ENCODE peak calls at places on chromosomes 12 and 14, in ten cellular contexts. One of them, this sample, is unnamed.

GRCh38 chr14:101717663-101718490 is 43.6 kb upstream of the PPP2R5C start:
- DNase-seq in fibroblast of pulmonary artery: no peak
- DNase-seq in H9: no peak
- DNase-seq in HFF-Myc: no peak
- DNase-seq in GM13977: no peak
- DNase-seq in AG04450: no peak
- DNase-seq in MM.1S: no peak
- DNase-seq in psoas muscle: no peak
- DNase-seq in AG04449: no peak
- DNase-seq in heart right ventricle: no peak
- DNase-seq in this sample: peak

GRCh38 chr12:109736552-109737108 is 23.0 kb downstream of the FAM222A start:
- DNase-seq in fibroblast of pulmonary artery: peak
- DNase-seq in H9: peak
- DNase-seq in HFF-Myc: peak
- DNase-seq in GM13977: no peak
- DNase-seq in AG04450: no peak
- DNase-seq in MM.1S: no peak
- DNase-seq in psoas muscle: peak
- DNase-seq in AG04449: no peak
- DNase-seq in heart right ventricle: peak
- DNase-seq in this sample: no peak

GRCh38 chr12:7695159-7695930 is at the start of gene GDF3:
- DNase-seq in fibroblast of pulmonary artery: peak
- DNase-seq in H9: no peak
- DNase-seq in HFF-Myc: no peak
- DNase-seq in GM13977: no peak
- DNase-seq in AG04450: no peak
- DNase-seq in MM.1S: no peak
- DNase-seq in psoas muscle: no peak
- DNase-seq in AG04449: no peak
- DNase-seq in heart right ventricle: no peak
- DNase-seq in this sample: no peak

GRCh38 chr12:130832561-130833209 is 6.4 kb downstream of the STX2 start:
- DNase-seq in fibroblast of pulmonary artery: peak
- DNase-seq in H9: peak
- DNase-seq in HFF-Myc: no peak
- DNase-seq in GM13977: no peak
- DNase-seq in AG04450: no peak
- DNase-seq in MM.1S: no peak
- DNase-seq in psoas muscle: peak
- DNase-seq in AG04449: no peak
- DNase-seq in heart right ventricle: no peak
- DNase-seq in this sample: no peak

GRCh38 chr12:115979851-115980250 is 297.6 kb downstream of the MED13L start:
- DNase-seq in fibroblast of pulmonary artery: no peak
- DNase-seq in H9: no peak
- DNase-seq in HFF-Myc: no peak
- DNase-seq in GM13977: no peak
- DNase-seq in AG04450: no peak
- DNase-seq in MM.1S: no peak
- DNase-seq in psoas muscle: no peak
- DNase-seq in AG04449: no peak
- DNase-seq in heart right ventricle: no peak
- DNase-seq in this sample: no peak

GRCh38 chr12:47736877-47737676 is 11.8 kb upstream of the ENDOU start:
- DNase-seq in fibroblast of pulmonary artery: peak
- DNase-seq in H9: peak
- DNase-seq in HFF-Myc: peak
- DNase-seq in GM13977: no peak
- DNase-seq in AG04450: peak
- DNase-seq in MM.1S: no peak
- DNase-seq in psoas muscle: peak
- DNase-seq in AG04449: no peak
- DNase-seq in heart right ventricle: peak
- DNase-seq in this sample: no peak

GRCh38 chr14:20327005-20327869 is 5.8 kb downstream of the CCNB1IP1 start:
- DNase-seq in fibroblast of pulmonary artery: peak
- DNase-seq in H9: no peak
- DNase-seq in HFF-Myc: peak
- DNase-seq in GM13977: peak
- DNase-seq in AG04450: peak
- DNase-seq in MM.1S: peak
- DNase-seq in psoas muscle: no peak
- DNase-seq in AG04449: no peak
- DNase-seq in heart right ventricle: no peak
- DNase-seq in this sample: peak

GRCh38 chr14:91830777-91831176 is 36.6 kb downstream of the TC2N start:
- DNase-seq in fibroblast of pulmonary artery: no peak
- DNase-seq in H9: peak
- DNase-seq in HFF-Myc: no peak
- DNase-seq in GM13977: no peak
- DNase-seq in AG04450: no peak
- DNase-seq in MM.1S: no peak
- DNase-seq in psoas muscle: no peak
- DNase-seq in AG04449: no peak
- DNase-seq in heart right ventricle: no peak
- DNase-seq in this sample: no peak

DNA sequence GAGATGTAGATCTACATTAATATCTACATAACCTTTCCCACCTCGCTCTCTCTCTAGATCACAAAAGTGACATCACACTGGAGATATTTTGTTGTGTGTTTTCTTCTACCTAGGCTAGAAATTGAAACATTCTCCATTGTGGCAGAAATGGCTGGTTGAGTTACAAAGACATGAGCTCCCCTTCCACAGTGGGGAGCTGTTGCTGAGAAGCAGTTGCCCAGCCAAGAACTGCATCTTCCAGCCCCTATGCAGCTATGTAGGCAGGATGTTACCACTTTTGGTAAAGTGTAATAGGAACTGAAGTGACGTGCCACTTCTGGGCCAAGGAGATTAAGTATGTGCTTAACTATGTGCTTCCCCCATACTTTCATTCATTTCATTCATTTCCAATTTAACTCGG is 138.7 kb upstream of the E2F7 start:
- DNase-seq in fibroblast of pulmonary artery: peak
- DNase-seq in H9: peak
- DNase-seq in HFF-Myc: no peak
- DNase-seq in GM13977: no peak
- DNase-seq in AG04450: no peak
- DNase-seq in MM.1S: no peak
- DNase-seq in psoas muscle: no peak
- DNase-seq in AG04449: no peak
- DNase-seq in heart right ventricle: no peak
- DNase-seq in this sample: no peak
- TF ChIP-seq CTCF in fibroblast of pulmonary artery: peak
- TF ChIP-seq CTCF in H9: peak
- TF ChIP-seq CTCF in HFF-Myc: peak
- TF ChIP-seq CTCF in GM13977: peak
- TF ChIP-seq CTCF in AG04450: no peak
- TF ChIP-seq CTCF in MM.1S: no peak
- TF ChIP-seq CTCF in psoas muscle: no peak
- TF ChIP-seq CTCF in AG04449: no peak
- TF ChIP-seq CTCF in heart right ventricle: no peak
- TF ChIP-seq CTCF in this sample: no peak

GRCh38 chr14:75660630-75661498 is at the start of the genes ERG28 and TTLL5:
- DNase-seq in fibroblast of pulmonary artery: peak
- DNase-seq in H9: peak
- DNase-seq in HFF-Myc: peak
- DNase-seq in GM13977: peak
- DNase-seq in AG04450: peak
- DNase-seq in MM.1S: peak
- DNase-seq in psoas muscle: peak
- DNase-seq in AG04449: peak
- DNase-seq in heart right ventricle: peak
- DNase-seq in this sample: peak
- TF ChIP-seq CTCF in fibroblast of pulmonary artery: no peak
- TF ChIP-seq CTCF in H9: no peak
- TF ChIP-seq CTCF in HFF-Myc: no peak
- TF ChIP-seq CTCF in GM13977: no peak
- TF ChIP-seq CTCF in AG04450: no peak
- TF ChIP-seq CTCF in MM.1S: no peak
- TF ChIP-seq CTCF in psoas muscle: no peak
- TF ChIP-seq CTCF in AG04449: no peak
- TF ChIP-seq CTCF in heart right ventricle: no peak
- TF ChIP-seq CTCF in this sample: no peak

GRCh38 chr14:34501004-34501580 is 38.4 kb downstream of the EAPP start:
- DNase-seq in fibroblast of pulmonary artery: no peak
- DNase-seq in H9: no peak
- DNase-seq in HFF-Myc: no peak
- DNase-seq in GM13977: no peak
- DNase-seq in AG04450: no peak
- DNase-seq in MM.1S: no peak
- DNase-seq in psoas muscle: no peak
- DNase-seq in AG04449: no peak
- DNase-seq in heart right ventricle: no peak
- DNase-seq in this sample: no peak

GRCh38 chr14:34498684-34499412 is 36.8 kb upstream of the SPTSSA start:
- DNase-seq in fibroblast of pulmonary artery: peak
- DNase-seq in H9: peak
- DNase-seq in HFF-Myc: peak
- DNase-seq in GM13977: peak
- DNase-seq in AG04450: no peak
- DNase-seq in MM.1S: no peak
- DNase-seq in psoas muscle: no peak
- DNase-seq in AG04449: no peak
- DNase-seq in heart right ventricle: no peak
- DNase-seq in this sample: peak

GRCh38 chr14:34501997-34502396 is 37.5 kb downstream of the EAPP start:
- DNase-seq in fibroblast of pulmonary artery: peak
- DNase-seq in H9: no peak
- DNase-seq in HFF-Myc: no peak
- DNase-seq in GM13977: no peak
- DNase-seq in AG04450: no peak
- DNase-seq in MM.1S: no peak
- DNase-seq in psoas muscle: no peak
- DNase-seq in AG04449: no peak
- DNase-seq in heart right ventricle: no peak
- DNase-seq in this sample: no peak

GRCh38 chr14:34496007-34496678 is 34.1 kb upstream of the SPTSSA start:
- DNase-seq in fibroblast of pulmonary artery: peak
- DNase-seq in H9: no peak
- DNase-seq in HFF-Myc: no peak
- DNase-seq in GM13977: no peak
- DNase-seq in AG04450: no peak
- DNase-seq in MM.1S: no peak
- DNase-seq in psoas muscle: peak
- DNase-seq in AG04449: no peak
- DNase-seq in heart right ventricle: peak
- DNase-seq in this sample: no peak

DNA sequence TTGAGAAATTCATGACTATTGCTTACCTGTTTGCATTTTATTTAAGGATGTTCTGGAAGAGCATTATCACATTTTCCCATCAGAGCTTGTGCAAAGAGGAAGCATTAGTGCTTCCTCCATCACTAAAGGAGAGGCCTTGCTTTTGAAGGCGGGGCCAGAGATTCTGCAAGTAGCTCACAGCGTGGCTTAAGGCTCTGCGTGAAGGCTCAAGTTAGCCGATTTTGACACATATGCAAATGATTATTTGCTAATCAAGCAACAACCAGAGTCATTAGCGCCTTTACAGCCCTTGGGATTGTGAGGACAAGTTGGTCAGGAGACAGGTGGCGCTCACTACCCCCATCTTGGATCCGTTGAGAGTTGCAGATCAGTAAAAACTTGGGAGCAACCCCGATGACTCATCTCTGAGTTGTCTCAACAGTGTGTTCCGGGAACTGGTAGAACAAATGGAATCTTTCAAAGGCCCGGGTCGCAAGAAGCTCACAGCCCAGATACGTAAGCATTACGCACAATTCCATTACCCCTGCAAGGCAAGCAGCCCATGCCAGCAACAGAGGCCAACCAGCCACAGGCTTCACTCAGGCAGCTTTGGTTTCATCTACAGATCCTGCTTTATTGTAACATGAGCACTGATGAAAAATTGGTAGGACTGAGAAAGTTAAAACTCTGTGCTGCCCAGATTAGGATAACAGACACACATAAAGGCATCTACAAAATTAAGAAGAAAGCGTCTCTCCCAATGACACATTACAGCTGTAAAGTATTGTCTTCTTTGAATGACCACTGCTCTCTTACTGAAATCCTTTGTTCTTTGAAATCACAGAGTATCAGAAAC is 34.9 kb upstream of the SPTSSA start:
- DNase-seq in fibroblast of pulmonary artery: peak
- DNase-seq in H9: peak
- DNase-seq in HFF-Myc: peak
- DNase-seq in GM13977: no peak
- DNase-seq in AG04450: peak
- DNase-seq in MM.1S: no peak
- DNase-seq in psoas muscle: peak
- DNase-seq in AG04449: peak
- DNase-seq in heart right ventricle: peak
- DNase-seq in this sample: no peak
- TF ChIP-seq CTCF in fibroblast of pulmonary artery: peak
- TF ChIP-seq CTCF in H9: peak
- TF ChIP-seq CTCF in HFF-Myc: peak
- TF ChIP-seq CTCF in GM13977: no peak
- TF ChIP-seq CTCF in AG04450: peak
- TF ChIP-seq CTCF in MM.1S: no peak
- TF ChIP-seq CTCF in psoas muscle: peak
- TF ChIP-seq CTCF in AG04449: peak
- TF ChIP-seq CTCF in heart right ventricle: no peak
- TF ChIP-seq CTCF in this sample: no peak

GRCh38 chr14:22218729-22219128 is 370.3 kb downstream of the DAD1 start:
- DNase-seq in fibroblast of pulmonary artery: no peak
- DNase-seq in H9: no peak
- DNase-seq in HFF-Myc: no peak
- DNase-seq in GM13977: no peak
- DNase-seq in AG04450: no peak
- DNase-seq in MM.1S: no peak
- DNase-seq in psoas muscle: no peak
- DNase-seq in AG04449: no peak
- DNase-seq in heart right ventricle: no peak
- DNase-seq in this sample: no peak

GRCh38 chr14:22221508-22221907 is 367.5 kb downstream of the DAD1 start:
- DNase-seq in fibroblast of pulmonary artery: peak
- DNase-seq in H9: no peak
- DNase-seq in HFF-Myc: no peak
- DNase-seq in GM13977: peak
- DNase-seq in AG04450: no peak
- DNase-seq in MM.1S: peak
- DNase-seq in psoas muscle: no peak
- DNase-seq in AG04449: no peak
- DNase-seq in heart right ventricle: no peak
- DNase-seq in this sample: no peak

GRCh38 chr14:22225526-22226133 is 363.4 kb downstream of the DAD1 start:
- DNase-seq in fibroblast of pulmonary artery: peak
- DNase-seq in H9: no peak
- DNase-seq in HFF-Myc: no peak
- DNase-seq in GM13977: no peak
- DNase-seq in AG04450: peak
- DNase-seq in MM.1S: no peak
- DNase-seq in psoas muscle: no peak
- DNase-seq in AG04449: peak
- DNase-seq in heart right ventricle: no peak
- DNase-seq in this sample: no peak

GRCh38 chr14:22226381-22226780 is 362.6 kb downstream of the DAD1 start:
- DNase-seq in fibroblast of pulmonary artery: no peak
- DNase-seq in H9: no peak
- DNase-seq in HFF-Myc: no peak
- DNase-seq in GM13977: no peak
- DNase-seq in AG04450: no peak
- DNase-seq in MM.1S: no peak
- DNase-seq in psoas muscle: no peak
- DNase-seq in AG04449: no peak
- DNase-seq in heart right ventricle: no peak
- DNase-seq in this sample: no peak

GRCh38 chr14:22220427-22220826 is 368.6 kb downstream of the DAD1 start:
- DNase-seq in fibroblast of pulmonary artery: peak
- DNase-seq in H9: no peak
- DNase-seq in HFF-Myc: no peak
- DNase-seq in GM13977: no peak
- DNase-seq in AG04450: peak
- DNase-seq in MM.1S: no peak
- DNase-seq in psoas muscle: no peak
- DNase-seq in AG04449: no peak
- DNase-seq in heart right ventricle: no peak
- DNase-seq in this sample: no peak
- TF ChIP-seq CTCF in fibroblast of pulmonary artery: no peak
- TF ChIP-seq CTCF in H9: no peak
- TF ChIP-seq CTCF in HFF-Myc: no peak
- TF ChIP-seq CTCF in GM13977: no peak
- TF ChIP-seq CTCF in AG04450: peak
- TF ChIP-seq CTCF in MM.1S: peak
- TF ChIP-seq CTCF in psoas muscle: no peak
- TF ChIP-seq CTCF in AG04449: peak
- TF ChIP-seq CTCF in heart right ventricle: no peak
- TF ChIP-seq CTCF in this sample: no peak

This sample was measured in GM13976.